ENCODE peak calls at places on chromosomes 3 and 15, in ten cellular contexts. N is IMR-90, V is heart left ventricle, B is spleen, Z is Peyer's patch, A is body of pancreas, J is uterus, E is H54, F is transverse colon, I is ovary. U is an unnamed sample.

GRCh38 chr3:141789281-141789680 is 26.1 kb downstream of the GRK7 start:
- DNase-seq in B (no peak), Z (no peak), F (no peak), N (no peak), J (no peak), I (no peak), A (no peak), E (peak), V (no peak), U (no peak)

GRCh38 chr3:75737831-75738493 is 47.4 kb downstream of the ZNF717 start:
- DNase-seq in I (no peak), A (no peak), V (no peak), F (no peak), J (no peak), B (no peak), E (no peak), N (peak), Z (no peak), U (no peak)

GRCh38 chr3:194313642-194314430 is 37.3 kb downstream of the CPN2 start:
- DNase-seq in E (no peak), Z (peak), B (peak), N (no peak), V (peak), F (peak), A (no peak), J (peak), I (peak), U (no peak)

GRCh38 chr3:37765591-37766219 is 96.0 kb upstream of the CTDSPL start:
- DNase-seq in A (no peak), E (no peak), N (no peak), F (no peak), Z (no peak), J (peak), V (peak), I (peak), B (no peak), U (no peak)

GRCh38 chr15:30889231-30889630 is 14.5 kb upstream of the FAN1 start:
- DNase-seq in Z (no peak), J (no peak), A (no peak), E (no peak), I (no peak), N (no peak), F (no peak), V (no peak), B (no peak), U (no peak)

GRCh38 chr15:71678191-71678590 is 132.2 kb upstream of the NR2E3 start:
- DNase-seq in F (no peak), N (no peak), Z (no peak), I (no peak), B (no peak), J (no peak), V (no peak), A (no peak), E (no peak), U (no peak)

GRCh38 chr3:54322354-54322753 is 200.0 kb downstream of the CACNA2D3 start:
- DNase-seq in B (no peak), V (no peak), I (no peak), Z (no peak), J (no peak), A (peak), N (no peak), F (peak), E (no peak), U (no peak)

GRCh38 chr3:94862703-94863102 is 799.8 kb downstream of the NSUN3 start:
- DNase-seq in B (no peak), J (no peak), V (no peak), I (no peak), N (no peak), E (peak), F (no peak), A (no peak), Z (no peak), U (no peak)

GRCh38 chr15:99449514-99449913 is 116.3 kb upstream of the MEF2A start:
- DNase-seq in B (no peak), N (peak), A (no peak), V (no peak), J (no peak), I (no peak), F (no peak), Z (no peak), E (no peak), U (no peak)

GRCh38 chr3:177358968-177359600 is 161.8 kb upstream of the TBL1XR1 start:
- DNase-seq in Z (peak), A (no peak), I (peak), B (peak), V (peak), J (peak), E (peak), N (no peak), F (peak), U (peak)

GRCh38 chr3:177359601-177360357 is 162.5 kb upstream of the TBL1XR1 start:
- DNase-seq in A (peak), J (peak), V (peak), N (peak), Z (peak), E (peak), I (peak), B (peak), F (peak), U (peak)

GRCh38 chr3:177357352-177358084 is 160.2 kb upstream of the TBL1XR1 start:
- DNase-seq in V (peak), J (peak), A (no peak), I (peak), N (peak), Z (peak), B (no peak), F (peak), E (peak), U (no peak)

GRCh38 chr3:177356113-177356512 is 158.8 kb upstream of the TBL1XR1 start:
- DNase-seq in A (no peak), V (no peak), N (no peak), E (no peak), F (no peak), Z (no peak), B (no peak), I (no peak), J (no peak), U (no peak)

GRCh38 chr3:177358085-177358967 is 161.0 kb upstream of the TBL1XR1 start:
- DNase-seq in I (peak), F (peak), J (peak), E (peak), B (peak), N (peak), V (peak), A (no peak), Z (peak), U (peak)
- TF ChIP-seq POLR2A in I (no peak), F (no peak), J (no peak), E (peak), B (no peak), N (no peak), V (peak), A (no peak), Z (no peak), U (no peak)

GRCh38 chr15:64893481-64894394 is 18.0 kb upstream of the ANKDD1A start:
- DNase-seq in A (peak), N (peak), E (peak), I (peak), F (peak), J (peak), B (peak), V (peak), Z (peak), U (peak)
- TF ChIP-seq POLR2A in A (peak), N (peak), E (peak), I (peak), F (peak), J (peak), B (no peak), V (peak), Z (peak), U (peak)

DNA sequence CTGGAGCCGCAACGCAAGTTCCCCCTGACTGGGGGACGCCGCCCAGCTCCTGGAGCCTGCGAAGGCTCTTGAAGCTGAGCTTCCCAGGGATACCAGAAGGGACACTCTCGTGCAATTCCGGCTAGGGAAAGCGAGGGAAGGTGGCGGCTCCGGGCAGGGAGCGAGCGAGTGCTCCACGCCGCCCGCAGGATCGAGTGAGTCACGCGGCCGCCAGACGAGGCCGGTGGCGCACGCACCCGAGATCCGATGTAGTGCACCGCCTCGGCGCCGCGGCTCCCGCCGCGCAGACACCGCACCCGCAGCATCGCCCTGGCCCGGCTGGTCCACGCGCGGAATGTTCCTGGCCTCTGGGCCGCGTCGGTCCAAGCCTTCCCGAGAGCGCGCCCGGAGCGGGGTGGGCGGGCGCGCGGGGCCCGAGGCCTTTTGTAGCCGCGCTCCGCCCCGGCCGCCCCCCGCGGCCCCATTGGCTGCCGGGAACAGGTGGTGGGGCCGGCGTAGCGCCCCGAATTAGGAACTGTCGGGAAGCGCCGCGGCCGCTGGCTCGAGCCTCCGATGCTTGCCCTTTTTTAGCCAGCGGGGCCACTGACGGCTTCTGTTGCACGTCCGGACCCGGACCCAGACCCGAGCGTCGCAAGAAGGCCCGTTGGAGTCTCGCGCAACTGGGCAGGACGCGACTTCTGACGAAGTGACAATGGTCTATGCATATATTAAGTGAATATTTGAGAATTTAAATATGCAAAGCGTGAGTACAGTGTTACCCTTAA is at the start of gene GATM:
- DNase-seq in E (peak), B (peak), V (peak), I (peak), Z (peak), N (peak), J (peak), F (peak), A (peak), U (peak)
- TF ChIP-seq POLR2A in E (no peak), B (no peak), V (peak), I (peak), Z (peak), N (no peak), J (peak), F (peak), A (peak), U (peak)

GRCh38 chr3:25781145-25781757 is 2.0 kb downstream of the NGLY1 start:
- DNase-seq in N (no peak), I (no peak), V (no peak), J (no peak), B (no peak), Z (no peak), E (no peak), A (no peak), F (no peak), U (no peak)

GRCh38 chr3:25782938-25783660 is at the start of gene NGLY1:
- DNase-seq in E (peak), F (peak), B (peak), V (peak), J (peak), A (peak), I (peak), Z (peak), N (peak), U (peak)

GRCh38 chr3:25780618-25781017 is 2.6 kb downstream of the NGLY1 start:
- DNase-seq in V (no peak), A (no peak), J (no peak), Z (no peak), F (no peak), N (no peak), I (no peak), E (no peak), B (no peak), U (no peak)

GRCh38 chr3:25782636-25782937 is 656 bp downstream of the NGLY1 start:
- DNase-seq in I (no peak), V (no peak), F (no peak), Z (no peak), N (no peak), B (no peak), J (no peak), A (no peak), E (no peak), U (no peak)

GRCh38 chr3:25781758-25782594 is 1.3 kb downstream of the NGLY1 start:
- DNase-seq in F (no peak), J (no peak), E (no peak), N (no peak), A (no peak), V (no peak), B (no peak), Z (no peak), I (no peak), U (peak)
- TF ChIP-seq POLR2A in F (no peak), J (no peak), E (no peak), N (no peak), A (no peak), V (no peak), B (no peak), Z (no peak), I (no peak), U (peak)

GRCh38 chr3:39385456-39386098 is 2.4 kb downstream of the SLC25A38 start:
- DNase-seq in E (no peak), A (no peak), I (no peak), N (no peak), B (no peak), V (no peak), J (no peak), F (no peak), Z (no peak), U (no peak)

GRCh38 chr3:39384665-39385000 is 1.5 kb downstream of the SLC25A38 start:
- DNase-seq in J (no peak), I (no peak), F (no peak), Z (no peak), B (no peak), V (no peak), A (no peak), N (no peak), E (no peak), U (no peak)

GRCh38 chr3:39383190-39383912 is at the start of gene SLC25A38:
- DNase-seq in J (peak), V (peak), B (peak), N (peak), F (peak), A (peak), E (peak), Z (peak), I (peak), U (peak)

GRCh38 chr3:39386331-39386730 is 3.2 kb downstream of the SLC25A38 start:
- DNase-seq in Z (no peak), V (no peak), N (no peak), A (no peak), J (no peak), E (no peak), F (no peak), B (no peak), I (no peak), U (no peak)

GRCh38 chr3:39383913-39384664 is 919 bp downstream of the SLC25A38 start:
- DNase-seq in N (peak), A (peak), E (peak), F (peak), Z (peak), V (peak), B (peak), J (peak), I (peak), U (peak)
- TF ChIP-seq POLR2A in N (peak), A (peak), E (peak), F (peak), Z (peak), V (peak), B (no peak), J (peak), I (peak), U (peak)